ENCODE peak calls at places on chromosomes 11 and 22, in five cellular contexts. K is HFFc6, B is NCI-H2029 treated with DMSO at 0.1 percent for 48 hours, C is astrocyte of the spinal cord, F is GM10248. G is an unnamed sample.

GRCh38 chr11:36312593-36312990 is 16.5 kb downstream of the PRR5L start:
- DNase-seq in K (peak; percentile 66), B (no peak), C (peak; percentile 90), F (no peak), G (no peak)

GRCh38 chr22:49092751-49093150 is 734.9 kb downstream of the BRD1 start:
- DNase-seq in K (no peak), B (no peak), C (no peak), F (no peak), G (no peak)

GRCh38 chr22:32764330-32765116 is 37.0 kb upstream of the TIMP3 start:
- DNase-seq in K (peak; percentile 56), B (no peak), C (peak; percentile 67), F (no peak), G (peak; percentile 51)

GRCh38 chr11:127340438-127340837 is 339.9 kb upstream of the KIRREL3 start:
- DNase-seq in K (no peak), B (no peak), C (no peak), F (no peak), G (no peak)

GRCh38 chr11:10930961-10931760 is 73.3 kb upstream of the ZBED5 start:
- DNase-seq in K (peak; percentile 44), B (peak; percentile 49), C (peak; percentile 80), F (peak; percentile 50), G (peak; percentile 87)

GRCh38 chr11:100672483-100673038 is 14.5 kb upstream of the ARHGAP42 start:
- DNase-seq in K (no peak), B (no peak), C (no peak), F (no peak), G (no peak)

GRCh38 chr11:47330002-47330911 is 22.2 kb downstream of the MYBPC3 start:
- DNase-seq in K (peak; percentile 5), B (no peak), C (peak; percentile 8), F (no peak), G (peak; percentile 83)

GRCh38 chr11:28420099-28420498 is 311.9 kb downstream of the METTL15 start:
- DNase-seq in K (no peak), B (no peak), C (no peak), F (no peak), G (no peak)

GRCh38 chr22:37054078-37054440 is 2.5 kb downstream of the KCTD17 start:
- DNase-seq in K (no peak), B (no peak), C (no peak), F (no peak), G (peak; percentile 93)

GRCh38 chr11:100808904-100809491 is 121.9 kb downstream of the ARHGAP42 start:
- DNase-seq in K (peak; percentile 28), B (no peak), C (peak; percentile 69), F (no peak), G (no peak)

GRCh38 chr11:60989108-60989650 is 17.7 kb downstream of the CD6 start:
- DNase-seq in K (no peak), B (no peak), C (no peak), F (no peak), G (no peak)

GRCh38 chr11:30585067-30585891 is 874 bp downstream of the MPPED2 start:
- DNase-seq in K (no peak), B (no peak), C (no peak), F (peak; percentile 29), G (peak; percentile 44)

GRCh38 chr22:36287881-36288515 is 35.1 kb downstream of the APOL1 start:
- DNase-seq in K (no peak), B (no peak), C (no peak), F (no peak), G (no peak)

GRCh38 chr22:21707677-21708076 is 27.9 kb downstream of the YPEL1 start:
- DNase-seq in K (no peak), B (no peak), C (no peak), F (no peak), G (peak; percentile 71)

GRCh38 chr11:78921517-78921916 is 346.9 kb upstream of the NARS2 start:
- DNase-seq in K (no peak), B (no peak), C (no peak), F (no peak), G (no peak)

GRCh38 chr11:9777525-9777924 is 113.6 kb downstream of the SWAP70 start:
- DNase-seq in K (no peak), B (no peak), C (no peak), F (no peak), G (no peak)

GRCh38 chr11:70759846-70760245 is 361.5 kb downstream of the CTTN start:
- DNase-seq in K (no peak), B (no peak), C (no peak), F (no peak), G (no peak)

G was measured in WERI-Rb-1.